ENCODE peak calls at places on chromosomes 13 and 19, in seven cellular contexts. K is PC-3, C is HFF-Myc, Z is GM23338, V is cardiac fibroblast, X is HL-60, T is upper lobe of left lung. P is an unnamed sample.

GRCh38 chr13:48412881-48413351 is at the start of gene LPAR6:
- DNase-seq in Z (peak), K (peak), T (no peak), C (peak), X (peak), V (peak), P (no peak)

GRCh38 chr19:6686628-6686975 is 16.6 kb upstream of the TNFSF14 start:
- DNase-seq in C (no peak), X (no peak), K (no peak), V (no peak), T (no peak), Z (no peak), P (no peak)

GRCh38 chr19:35261356-35262100 is 7.2 kb upstream of the USF2 start:
- DNase-seq in T (peak), K (no peak), X (no peak), C (no peak), Z (no peak), V (no peak), P (no peak)

GRCh38 chr13:111239754-111240670 is 80.4 kb upstream of the TEX29 start:
- DNase-seq in K (no peak), T (peak), V (no peak), X (no peak), C (no peak), Z (no peak), P (no peak)

GRCh38 chr13:102128216-102128800 is 273.5 kb downstream of the FGF14 start:
- DNase-seq in K (no peak), V (no peak), X (no peak), T (no peak), Z (no peak), C (peak), P (peak)

GRCh38 chr19:3075605-3076431 is 13.5 kb upstream of the TLE5 start:
- DNase-seq in C (no peak), T (peak), V (no peak), Z (peak), X (peak), K (peak), P (no peak)

GRCh38 chr13:27665333-27665732 is 43.6 kb downstream of the POLR1D start:
- DNase-seq in T (no peak), Z (peak), K (peak), X (no peak), C (no peak), V (peak), P (no peak)

GRCh38 chr13:69178000-69178399 is 929.6 kb upstream of the ATXN8OS start:
- DNase-seq in X (no peak), C (no peak), V (no peak), K (peak), T (no peak), Z (no peak), P (no peak)

GRCh38 chr13:23986619-23987018 is 89.3 kb upstream of the C1QTNF9B start:
- DNase-seq in V (peak), C (no peak), Z (no peak), X (no peak), K (no peak), T (no peak), P (no peak)

GRCh38 chr19:703651-704446 is 4.9 kb upstream of the PALM start:
- DNase-seq in K (peak), Z (peak), C (peak), T (peak), V (peak), X (peak), P (no peak)

GRCh38 chr13:49840667-49841066 is 48.2 kb upstream of the KPNA3 start:
- DNase-seq in X (no peak), T (no peak), V (no peak), K (no peak), Z (peak), C (no peak), P (no peak)

GRCh38 chr13:45770886-45771285 is 68.8 kb downstream of the CBY2 start:
- DNase-seq in C (no peak), K (no peak), X (no peak), V (no peak), T (no peak), Z (no peak), P (no peak)

GRCh38 chr19:42360787-42361544 is 29.1 kb downstream of the CNFN start:
- DNase-seq in T (no peak), V (no peak), K (no peak), Z (peak), C (no peak), X (no peak), P (no peak)

GRCh38 chr19:44955500-44956439 is 590 bp downstream of the CLPTM1 start:
- DNase-seq in X (no peak), Z (no peak), C (no peak), V (no peak), T (no peak), K (no peak), P (no peak)

GRCh38 chr13:107907065-107907464 is 308.3 kb downstream of the LIG4 start:
- DNase-seq in Z (no peak), X (no peak), K (no peak), V (no peak), T (no peak), C (no peak), P (no peak)

GRCh38 chr19:35346193-35347052 is 1.3 kb upstream of the FFAR1 start:
- DNase-seq in V (no peak), C (no peak), T (no peak), X (peak), Z (no peak), K (no peak), P (no peak)

GRCh38 chr13:76266566-76266965 is 619.6 kb downstream of the KCTD12 start:
- DNase-seq in Z (no peak), X (no peak), T (no peak), V (no peak), K (no peak), C (no peak), P (no peak)

GRCh38 chr13:102724923-102725322 is 30.1 kb upstream of the METTL21C start:
- DNase-seq in V (peak), T (no peak), Z (no peak), K (peak), C (no peak), X (peak), P (peak)

GRCh38 chr13:106865706-106866288 is 297.9 kb upstream of the ARGLU1 start:
- DNase-seq in X (no peak), T (no peak), C (no peak), Z (no peak), K (no peak), V (no peak), P (no peak)

GRCh38 chr13:106867249-106867648 is 299.3 kb upstream of the ARGLU1 start:
- DNase-seq in C (no peak), V (no peak), K (peak), T (no peak), Z (peak), X (no peak), P (no peak)
- TF ChIP-seq CTCF in C (no peak), V (no peak), K (no peak), T (peak), Z (no peak), X (no peak), P (peak)

GRCh38 chr19:54576411-54576976 is 2.9 kb downstream of the LILRA2 start:
- DNase-seq in C (no peak), K (no peak), X (no peak), T (no peak), Z (peak), V (no peak), P (no peak)

GRCh38 chr19:54572696-54573311 is 786 bp upstream of the LILRA2 start:
- DNase-seq in V (no peak), T (no peak), C (no peak), K (no peak), Z (peak), X (peak), P (no peak)

GRCh38 chr19:54574527-54575056 is 1.0 kb downstream of the LILRA2 start:
- DNase-seq in X (no peak), T (no peak), K (no peak), C (no peak), Z (no peak), V (no peak), P (no peak)

GRCh38 chr19:54573330-54573872 is at the start of gene LILRA2:
- DNase-seq in K (no peak), Z (no peak), C (no peak), X (peak), V (no peak), T (no peak), P (no peak)

GRCh38 chr19:54574051-54574450 is 461 bp downstream of the LILRA2 start:
- DNase-seq in V (no peak), Z (no peak), T (no peak), C (no peak), X (no peak), K (no peak), P (no peak)
- H3K4me3 ChIP-seq in V (no peak), Z (no peak), T (peak), C (no peak), X (peak), K (no peak), P (no peak)

GRCh38 chr13:104592127-104592526 is 1525.9 kb upstream of the SLC10A2 start:
- DNase-seq in V (peak), C (no peak), Z (no peak), T (no peak), X (no peak), K (peak), P (peak)

GRCh38 chr13:104584481-104584880 is 1518.3 kb upstream of the SLC10A2 start:
- DNase-seq in T (no peak), Z (no peak), C (no peak), X (no peak), K (no peak), V (peak), P (no peak)

GRCh38 chr13:104580931-104581330 is 1514.7 kb upstream of the SLC10A2 start:
- DNase-seq in K (no peak), V (no peak), T (no peak), C (no peak), Z (no peak), X (no peak), P (no peak)

GRCh38 chr13:104586010-104586746 is 1520.0 kb upstream of the SLC10A2 start:
- DNase-seq in C (no peak), X (no peak), K (peak), T (no peak), Z (peak), V (peak), P (peak)
- TF ChIP-seq CTCF in C (no peak), X (no peak), K (no peak), T (no peak), Z (no peak), V (no peak), P (no peak)

DNA sequence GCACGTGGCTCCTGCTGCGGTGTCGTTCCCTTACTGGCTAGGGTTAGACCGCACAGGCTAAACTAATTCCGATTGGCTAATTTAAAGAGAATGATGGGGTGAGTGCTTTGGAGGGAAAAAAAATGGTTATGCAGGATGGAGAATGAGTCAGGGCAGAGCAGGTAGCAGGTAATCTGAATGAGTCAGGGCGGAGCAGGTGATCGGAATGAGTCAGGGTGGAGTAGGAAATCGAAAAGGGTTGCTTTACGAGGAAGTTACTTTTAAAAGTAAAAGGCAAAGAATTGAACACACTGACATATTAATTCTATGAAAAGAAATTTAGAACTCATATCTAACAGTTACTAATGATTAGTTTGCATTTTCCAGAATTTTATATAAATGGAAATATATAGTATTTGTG is 335.5 kb downstream of the FOXO1 start:
- DNase-seq in C (no peak), X (no peak), V (no peak), K (peak), Z (no peak), T (no peak), P (no peak)
- H3K4me3 ChIP-seq in C (no peak), X (no peak), V (no peak), K (no peak), Z (no peak), T (no peak), P (no peak)

GRCh38 chr19:57190301-57190700 is 999 bp upstream of the ZNF264 start:
- DNase-seq in V (no peak), K (no peak), Z (no peak), T (no peak), C (no peak), X (peak), P (no peak)

GRCh38 chr19:57192993-57193392 is 1.7 kb downstream of the ZNF264 start:
- DNase-seq in V (no peak), T (no peak), X (no peak), C (no peak), Z (no peak), K (no peak), P (no peak)

GRCh38 chr19:57192064-57192395 is 730 bp downstream of the ZNF264 start:
- DNase-seq in C (no peak), K (peak), Z (peak), X (no peak), T (no peak), V (peak), P (no peak)

GRCh38 chr19:57191141-57192063 is at the start of gene ZNF264:
- DNase-seq in V (peak), X (peak), Z (peak), C (peak), K (peak), T (peak), P (no peak)
- TF ChIP-seq CTCF in V (no peak), X (no peak), Z (no peak), C (no peak), K (no peak), T (no peak), P (no peak)

GRCh38 chr13:30870916-30871712 is 35.0 kb upstream of the MEDAG start:
- DNase-seq in C (no peak), V (no peak), Z (peak), T (peak), K (no peak), X (no peak), P (no peak)
- H3K4me3 ChIP-seq in C (no peak), V (no peak), Z (no peak), T (no peak), K (no peak), X (no peak), P (no peak)

GRCh38 chr19:54415208-54415900 is at the start of gene TTYH1:
- DNase-seq in X (no peak), V (no peak), T (peak), Z (peak), C (no peak), K (no peak), P (no peak)
- TF ChIP-seq CTCF in X (no peak), V (no peak), T (peak), Z (no peak), C (no peak), K (no peak), P (no peak)

GRCh38 chr19:43652546-43652874 is 12.9 kb upstream of the CADM4 start:
- DNase-seq in C (no peak), X (no peak), V (no peak), K (no peak), T (no peak), Z (no peak), P (no peak)
- H3K4me3 ChIP-seq in C (no peak), X (no peak), V (no peak), K (no peak), T (no peak), Z (no peak), P (no peak)

GRCh38 chr13:92966900-92967299 is 259.7 kb upstream of the GPC6 start:
- DNase-seq in K (no peak), T (no peak), V (no peak), C (no peak), Z (no peak), X (no peak), P (no peak)

GRCh38 chr13:92966341-92966740 is 260.3 kb upstream of the GPC6 start:
- DNase-seq in T (no peak), C (no peak), Z (peak), K (no peak), V (no peak), X (no peak), P (no peak)

GRCh38 chr13:92972751-92973150 is 253.9 kb upstream of the GPC6 start:
- DNase-seq in X (no peak), Z (no peak), K (peak), T (no peak), V (no peak), C (no peak), P (peak)

GRCh38 chr13:92963029-92963428 is 263.6 kb upstream of the GPC6 start:
- DNase-seq in C (no peak), Z (no peak), X (no peak), K (peak), T (no peak), V (no peak), P (peak)

DNA sequence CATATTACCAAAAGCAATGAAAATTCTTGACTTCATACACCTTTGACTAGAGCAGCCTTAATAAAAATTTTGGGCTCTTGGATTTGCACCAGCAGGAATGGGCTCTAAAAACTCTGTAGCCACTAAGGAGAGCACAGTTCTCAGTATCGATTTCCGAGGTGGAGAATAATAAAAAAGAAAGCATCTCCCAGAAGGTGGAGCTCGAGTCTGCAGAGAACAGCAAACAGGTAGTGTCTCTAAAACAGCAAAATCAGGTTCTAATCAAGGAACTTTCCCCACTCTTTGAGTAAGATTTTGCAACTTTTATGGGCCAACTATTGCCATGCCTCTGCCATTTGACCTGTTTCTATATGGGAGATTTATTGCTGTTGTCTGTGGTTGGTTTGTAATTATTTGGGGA is 258.7 kb upstream of the GPC6 start:
- DNase-seq in V (peak), T (no peak), C (no peak), X (no peak), Z (peak), K (peak), P (no peak)
- TF ChIP-seq CTCF in V (peak), T (no peak), C (no peak), X (no peak), Z (no peak), K (peak), P (peak)

GRCh38 chr19:58570770-58571574 is 2.2 kb downstream of the MZF1 start:
- DNase-seq in Z (no peak), T (peak), V (no peak), K (no peak), C (no peak), X (peak), P (no peak)
- H3K4me3 ChIP-seq in Z (no peak), T (no peak), V (no peak), K (no peak), C (no peak), X (no peak), P (no peak)

P was measured in epithelial cell of proximal tubule.